ENCODE peak calls at places on chromosomes 4 and X, in seven cellular contexts. One of them, this sample, is unnamed.

GRCh38 chr4:96742332-96743014 is 902.6 kb downstream of the PDHA2 start:
- DNase-seq in SK-N-SH: no peak
- DNase-seq in spleen: no peak
- DNase-seq in A549: no peak
- DNase-seq in GM23248: no peak
- DNase-seq in fibroblast of lung: no peak
- DNase-seq in pancreas: no peak
- DNase-seq in this sample: no peak

GRCh38 chrX:65596270-65596669 is 61.7 kb upstream of the LAS1L start:
- DNase-seq in A549: no peak
- DNase-seq in pancreas: no peak
- DNase-seq in spleen: no peak
- DNase-seq in GM23248: peak
- DNase-seq in SK-N-SH: no peak
- DNase-seq in fibroblast of lung: peak
- DNase-seq in this sample: no peak

GRCh38 chr4:3374667-3375066 is 67.1 kb upstream of the HGFAC start:
- DNase-seq in fibroblast of lung: no peak
- DNase-seq in pancreas: no peak
- DNase-seq in SK-N-SH: no peak
- DNase-seq in spleen: peak
- DNase-seq in GM23248: no peak
- DNase-seq in A549: no peak
- DNase-seq in this sample: no peak

GRCh38 chr4:16158504-16158852 is 67.8 kb downstream of the TAPT1 start:
- DNase-seq in A549: no peak
- DNase-seq in SK-N-SH: no peak
- DNase-seq in pancreas: no peak
- DNase-seq in spleen: no peak
- DNase-seq in fibroblast of lung: no peak
- DNase-seq in GM23248: no peak
- DNase-seq in this sample: no peak

GRCh38 chrX:10015711-10016515 is 48.8 kb downstream of the CLDN34 start:
- DNase-seq in spleen: peak
- DNase-seq in fibroblast of lung: peak
- DNase-seq in A549: peak
- DNase-seq in GM23248: peak
- DNase-seq in pancreas: peak
- DNase-seq in SK-N-SH: peak
- DNase-seq in this sample: no peak

GRCh38 chr4:15400911-15401671 is 26.7 kb upstream of the C1QTNF7 start:
- DNase-seq in spleen: peak
- DNase-seq in GM23248: peak
- DNase-seq in fibroblast of lung: peak
- DNase-seq in SK-N-SH: peak
- DNase-seq in A549: peak
- DNase-seq in pancreas: no peak
- DNase-seq in this sample: peak

GRCh38 chr4:90960840-90961239 is 833.6 kb downstream of the CCSER1 start:
- DNase-seq in A549: no peak
- DNase-seq in SK-N-SH: no peak
- DNase-seq in fibroblast of lung: no peak
- DNase-seq in pancreas: no peak
- DNase-seq in GM23248: no peak
- DNase-seq in spleen: no peak
- DNase-seq in this sample: no peak

GRCh38 chrX:17495052-17495451 is 120.1 kb downstream of the NHS start:
- DNase-seq in pancreas: no peak
- DNase-seq in GM23248: no peak
- DNase-seq in SK-N-SH: no peak
- DNase-seq in A549: peak
- DNase-seq in fibroblast of lung: no peak
- DNase-seq in spleen: no peak
- DNase-seq in this sample: no peak

GRCh38 chrX:68534696-68535095 is 35.8 kb downstream of the YIPF6 start:
- DNase-seq in fibroblast of lung: no peak
- DNase-seq in SK-N-SH: no peak
- DNase-seq in GM23248: peak
- DNase-seq in pancreas: no peak
- DNase-seq in A549: no peak
- DNase-seq in spleen: no peak
- DNase-seq in this sample: no peak

GRCh38 chr4:1767770-1768366 is 25.2 kb upstream of the FGFR3 start:
- DNase-seq in SK-N-SH: peak
- DNase-seq in A549: peak
- DNase-seq in fibroblast of lung: peak
- DNase-seq in spleen: no peak
- DNase-seq in pancreas: peak
- DNase-seq in GM23248: peak
- DNase-seq in this sample: no peak

GRCh38 chr4:109749388-109750082 is 19.7 kb upstream of the PLA2G12A start:
- DNase-seq in SK-N-SH: no peak
- DNase-seq in fibroblast of lung: no peak
- DNase-seq in spleen: no peak
- DNase-seq in GM23248: no peak
- DNase-seq in pancreas: no peak
- DNase-seq in A549: no peak
- DNase-seq in this sample: no peak

GRCh38 chrX:31269914-31270313 is 198.1 kb upstream of the FTHL17 start:
- DNase-seq in spleen: no peak
- DNase-seq in GM23248: no peak
- DNase-seq in A549: no peak
- DNase-seq in SK-N-SH: no peak
- DNase-seq in pancreas: no peak
- DNase-seq in fibroblast of lung: no peak
- DNase-seq in this sample: no peak

GRCh38 chrX:134158821-134159512 is 78.0 kb upstream of the CCDC160 start:
- DNase-seq in pancreas: no peak
- DNase-seq in A549: no peak
- DNase-seq in spleen: no peak
- DNase-seq in GM23248: no peak
- DNase-seq in fibroblast of lung: no peak
- DNase-seq in SK-N-SH: no peak
- DNase-seq in this sample: no peak

GRCh38 chrX:19152762-19153161 is 30.5 kb upstream of the ADGRG2 start:
- DNase-seq in spleen: no peak
- DNase-seq in SK-N-SH: no peak
- DNase-seq in GM23248: peak
- DNase-seq in A549: no peak
- DNase-seq in fibroblast of lung: no peak
- DNase-seq in pancreas: no peak
- DNase-seq in this sample: peak

GRCh38 chrX:123975180-123975579 is 13.7 kb downstream of the STAG2 start:
- DNase-seq in pancreas: no peak
- DNase-seq in GM23248: peak
- DNase-seq in A549: no peak
- DNase-seq in fibroblast of lung: no peak
- DNase-seq in spleen: no peak
- DNase-seq in SK-N-SH: no peak
- DNase-seq in this sample: no peak

GRCh38 chrX:39725928-39726619 is 371.7 kb downstream of the BCOR start:
- DNase-seq in fibroblast of lung: peak
- DNase-seq in A549: no peak
- DNase-seq in GM23248: peak
- DNase-seq in pancreas: no peak
- DNase-seq in SK-N-SH: peak
- DNase-seq in spleen: no peak
- DNase-seq in this sample: no peak

GRCh38 chr4:106978046-106978774 is 57.9 kb downstream of the DKK2 start:
- DNase-seq in SK-N-SH: no peak
- DNase-seq in fibroblast of lung: no peak
- DNase-seq in GM23248: no peak
- DNase-seq in A549: no peak
- DNase-seq in spleen: no peak
- DNase-seq in pancreas: no peak
- DNase-seq in this sample: no peak

GRCh38 chr4:128715616-128716015 is 93.9 kb upstream of the JADE1 start:
- DNase-seq in A549: no peak
- DNase-seq in SK-N-SH: no peak
- DNase-seq in fibroblast of lung: peak
- DNase-seq in GM23248: peak
- DNase-seq in spleen: no peak
- DNase-seq in pancreas: no peak
- DNase-seq in this sample: no peak
- H3K27ac ChIP-seq in A549: no peak
- H3K27ac ChIP-seq in SK-N-SH: no peak
- H3K27ac ChIP-seq in fibroblast of lung: no peak
- H3K27ac ChIP-seq in GM23248: peak
- H3K27ac ChIP-seq in spleen: no peak
- H3K27ac ChIP-seq in pancreas: no peak
- H3K27ac ChIP-seq in this sample: no peak

GRCh38 chr4:118915468-118915867 is 26.8 kb downstream of the SYNPO2 start:
- DNase-seq in fibroblast of lung: no peak
- DNase-seq in SK-N-SH: no peak
- DNase-seq in A549: no peak
- DNase-seq in spleen: no peak
- DNase-seq in pancreas: no peak
- DNase-seq in GM23248: no peak
- DNase-seq in this sample: peak

GRCh38 chr4:118921736-118922135 is 33.1 kb downstream of the SYNPO2 start:
- DNase-seq in spleen: no peak
- DNase-seq in A549: no peak
- DNase-seq in pancreas: no peak
- DNase-seq in GM23248: no peak
- DNase-seq in fibroblast of lung: no peak
- DNase-seq in SK-N-SH: no peak
- DNase-seq in this sample: no peak

GRCh38 chr4:118920247-118920646 is 31.6 kb downstream of the SYNPO2 start:
- DNase-seq in SK-N-SH: no peak
- DNase-seq in A549: no peak
- DNase-seq in pancreas: no peak
- DNase-seq in spleen: no peak
- DNase-seq in fibroblast of lung: peak
- DNase-seq in GM23248: no peak
- DNase-seq in this sample: no peak

GRCh38 chr4:118917582-118917981 is 28.9 kb downstream of the SYNPO2 start:
- DNase-seq in A549: no peak
- DNase-seq in GM23248: peak
- DNase-seq in pancreas: no peak
- DNase-seq in spleen: no peak
- DNase-seq in fibroblast of lung: no peak
- DNase-seq in SK-N-SH: no peak
- DNase-seq in this sample: no peak

GRCh38 chr4:118918388-118918787 is 29.7 kb downstream of the SYNPO2 start:
- DNase-seq in pancreas: no peak
- DNase-seq in GM23248: peak
- DNase-seq in spleen: no peak
- DNase-seq in A549: peak
- DNase-seq in fibroblast of lung: peak
- DNase-seq in SK-N-SH: no peak
- DNase-seq in this sample: no peak
- H3K27ac ChIP-seq in pancreas: no peak
- H3K27ac ChIP-seq in GM23248: peak
- H3K27ac ChIP-seq in spleen: peak
- H3K27ac ChIP-seq in A549: no peak
- H3K27ac ChIP-seq in fibroblast of lung: no peak
- H3K27ac ChIP-seq in SK-N-SH: peak
- H3K27ac ChIP-seq in this sample: no peak

GRCh38 chr4:8317474-8317873 is 47.9 kb downstream of the HTRA3 start:
- DNase-seq in SK-N-SH: no peak
- DNase-seq in pancreas: no peak
- DNase-seq in A549: no peak
- DNase-seq in spleen: no peak
- DNase-seq in fibroblast of lung: no peak
- DNase-seq in GM23248: no peak
- DNase-seq in this sample: no peak

GRCh38 chr4:8319061-8319460 is 49.5 kb downstream of the HTRA3 start:
- DNase-seq in fibroblast of lung: no peak
- DNase-seq in spleen: peak
- DNase-seq in pancreas: no peak
- DNase-seq in GM23248: no peak
- DNase-seq in A549: no peak
- DNase-seq in SK-N-SH: no peak
- DNase-seq in this sample: no peak

GRCh38 chr4:8319731-8320385 is 50.3 kb downstream of the HTRA3 start:
- DNase-seq in fibroblast of lung: peak
- DNase-seq in SK-N-SH: no peak
- DNase-seq in A549: no peak
- DNase-seq in GM23248: no peak
- DNase-seq in spleen: peak
- DNase-seq in pancreas: no peak
- DNase-seq in this sample: no peak

GRCh38 chr4:8316911-8317351 is 47.4 kb downstream of the HTRA3 start:
- DNase-seq in spleen: peak
- DNase-seq in SK-N-SH: no peak
- DNase-seq in fibroblast of lung: no peak
- DNase-seq in pancreas: no peak
- DNase-seq in GM23248: no peak
- DNase-seq in A549: no peak
- DNase-seq in this sample: no peak

DNA sequence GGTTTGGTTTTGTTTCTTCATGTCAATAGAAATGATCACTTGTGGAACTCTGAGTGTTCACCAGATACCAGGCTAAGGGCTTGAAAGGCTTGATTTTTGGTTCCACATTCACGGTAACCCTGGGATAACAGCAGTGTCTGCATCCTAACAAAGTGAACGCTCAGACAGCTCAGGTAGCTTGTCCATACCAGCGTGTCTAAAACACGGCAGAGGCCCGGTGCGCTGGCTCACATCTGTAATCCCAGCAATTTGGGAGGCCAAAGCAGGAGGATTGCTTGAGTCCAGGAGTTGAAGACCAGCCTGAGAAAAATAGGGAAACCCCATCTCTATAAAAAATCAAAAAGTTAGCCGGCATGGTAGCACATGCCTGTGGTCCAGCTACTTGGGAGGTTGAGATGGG is 49.0 kb downstream of the HTRA3 start:
- DNase-seq in GM23248: no peak
- DNase-seq in pancreas: no peak
- DNase-seq in spleen: peak
- DNase-seq in A549: no peak
- DNase-seq in fibroblast of lung: no peak
- DNase-seq in SK-N-SH: no peak
- DNase-seq in this sample: no peak
- H3K27ac ChIP-seq in GM23248: no peak
- H3K27ac ChIP-seq in pancreas: no peak
- H3K27ac ChIP-seq in spleen: no peak
- H3K27ac ChIP-seq in A549: no peak
- H3K27ac ChIP-seq in fibroblast of lung: no peak
- H3K27ac ChIP-seq in SK-N-SH: no peak
- H3K27ac ChIP-seq in this sample: no peak

DNA sequence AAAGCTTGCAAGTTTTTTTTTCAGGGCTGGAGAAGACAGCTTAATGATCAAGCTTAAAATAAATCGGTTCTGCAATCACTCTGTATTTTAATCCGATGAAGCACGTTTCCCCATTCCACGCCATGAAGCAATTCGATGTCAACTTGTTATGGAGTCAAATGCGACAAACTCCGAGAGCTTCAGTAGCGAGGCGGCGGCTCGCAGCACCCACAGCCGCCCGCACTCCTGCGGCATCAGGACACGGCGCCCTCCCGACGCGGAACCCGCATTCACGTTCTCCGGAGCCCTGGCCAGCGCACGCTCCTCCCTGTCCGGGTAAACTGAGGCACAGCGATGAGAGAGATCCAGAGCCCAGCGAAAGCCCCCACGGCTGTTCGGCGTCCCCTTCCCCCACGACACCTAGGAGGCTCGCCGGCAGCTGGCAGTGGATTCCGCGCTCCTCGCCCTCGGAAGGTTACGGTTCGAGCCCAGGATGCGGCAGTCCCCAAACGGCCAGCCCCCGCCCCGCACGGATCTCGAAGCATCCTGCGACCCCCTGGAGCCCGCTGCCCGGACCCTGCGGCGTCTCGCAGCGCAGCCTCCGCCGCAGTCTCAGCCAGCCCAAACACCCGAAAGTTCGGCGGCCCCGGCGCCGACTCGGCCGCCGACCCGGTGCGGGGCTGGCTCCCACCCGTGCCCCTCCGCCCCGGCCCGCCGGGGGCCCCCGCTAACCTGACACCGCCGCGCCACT is 507 bp downstream of the MFAP3L start:
- DNase-seq in A549: peak
- DNase-seq in GM23248: peak
- DNase-seq in fibroblast of lung: peak
- DNase-seq in spleen: no peak
- DNase-seq in pancreas: peak
- DNase-seq in SK-N-SH: peak
- DNase-seq in this sample: no peak
- H3K27ac ChIP-seq in A549: peak
- H3K27ac ChIP-seq in GM23248: no peak
- H3K27ac ChIP-seq in fibroblast of lung: no peak
- H3K27ac ChIP-seq in spleen: peak
- H3K27ac ChIP-seq in pancreas: no peak
- H3K27ac ChIP-seq in SK-N-SH: no peak
- H3K27ac ChIP-seq in this sample: peak